ENCODE peak calls at places on chromosomes 2 and 18, in nine cellular contexts. H is WERI-Rb-1; S is fibroblast of mammary gland; Q is mesendoderm; W is CD8-positive, alpha-beta memory T cell; I is left ventricle myocardium inferior; C is dorsolateral prefrontal cortex; K is CD8-positive, alpha-beta T cell; L is thoracic aorta. R is an unnamed sample.

GRCh38 chr2:31235504-31235902 is 1.6 kb downstream of the EHD3 start:
- DNase-seq in H (no peak), S (peak), Q (peak), W (no peak), I (no peak), C (no peak), K (peak), L (no peak), R (no peak)

GRCh38 chr2:62452701-62453449 is 53.1 kb downstream of the TMEM17 start:
- DNase-seq in H (no peak), S (no peak), Q (no peak), W (no peak), I (no peak), C (no peak), K (no peak), L (no peak), R (no peak)

GRCh38 chr2:173076557-173077345 is 1.1 kb downstream of the MAP3K20 start:
- DNase-seq in H (peak), S (peak), Q (peak), W (no peak), I (peak), C (no peak), K (no peak), L (no peak), R (no peak)

GRCh38 chr2:188610827-188611226 is 319.2 kb downstream of the GULP1 start:
- DNase-seq in H (no peak), S (peak), Q (peak), W (no peak), I (no peak), C (no peak), K (no peak), L (no peak), R (no peak)

GRCh38 chr2:220502539-220502938 is 875.1 kb downstream of the SLC4A3 start:
- DNase-seq in H (no peak), S (no peak), Q (no peak), W (no peak), I (no peak), C (no peak), K (no peak), L (no peak), R (no peak)

GRCh38 chr2:172408143-172408766 is 19.1 kb upstream of the ITGA6 start:
- DNase-seq in H (peak), S (no peak), Q (no peak), W (no peak), I (no peak), C (no peak), K (no peak), L (no peak), R (no peak)

GRCh38 chr18:48290162-48290926 is 118.8 kb downstream of the ZBTB7C start:
- DNase-seq in H (no peak), S (no peak), Q (no peak), W (no peak), I (no peak), C (no peak), K (no peak), L (no peak), R (no peak)

GRCh38 chr2:48912110-48912509 is 156.6 kb upstream of the LHCGR start:
- DNase-seq in H (peak), S (no peak), Q (peak), W (no peak), I (no peak), C (peak), K (no peak), L (no peak), R (no peak)

GRCh38 chr2:162929571-162929970 is 91.0 kb upstream of the KCNH7 start:
- DNase-seq in H (peak), S (peak), Q (no peak), W (no peak), I (no peak), C (no peak), K (no peak), L (no peak), R (no peak)

GRCh38 chr2:105868060-105868459 is 123.3 kb downstream of the NCK2 start:
- DNase-seq in H (no peak), S (peak), Q (no peak), W (no peak), I (no peak), C (no peak), K (no peak), L (no peak), R (no peak)

GRCh38 chr2:105394951-105395611 is 3.8 kb downstream of the FHL2 start:
- DNase-seq in H (no peak), S (no peak), Q (no peak), W (no peak), I (no peak), C (no peak), K (no peak), L (no peak), R (no peak)

GRCh38 chr2:128439231-128440086 is 120.8 kb upstream of the HS6ST1 start:
- DNase-seq in H (no peak), S (no peak), Q (no peak), W (no peak), I (peak), C (no peak), K (peak), L (no peak), R (no peak)

GRCh38 chr2:177983183-177983788 is 89.3 kb downstream of the PDE11A start:
- DNase-seq in H (peak), S (peak), Q (peak), W (no peak), I (no peak), C (no peak), K (no peak), L (no peak), R (no peak)

GRCh38 chr2:137380610-137381009 is 583.7 kb upstream of the HNMT start:
- DNase-seq in H (no peak), S (no peak), Q (no peak), W (no peak), I (no peak), C (no peak), K (no peak), L (no peak), R (no peak)

GRCh38 chr2:236562434-236562833 is 7.2 kb upstream of the ACKR3 start:
- DNase-seq in H (no peak), S (peak), Q (peak), W (no peak), I (no peak), C (no peak), K (no peak), L (no peak), R (no peak)

GRCh38 chr2:134181219-134181618 is 72.7 kb upstream of the MGAT5 start:
- DNase-seq in H (no peak), S (no peak), Q (no peak), W (peak), I (no peak), C (no peak), K (peak), L (no peak), R (no peak)

GRCh38 chr2:235636471-235637005 is 142.7 kb downstream of the AGAP1 start:
- DNase-seq in H (no peak), S (peak), Q (no peak), W (no peak), I (no peak), C (no peak), K (no peak), L (no peak), R (no peak)

GRCh38 chr2:71782323-71782722 is 329.0 kb downstream of the DYSF start:
- DNase-seq in H (no peak), S (no peak), Q (no peak), W (no peak), I (no peak), C (no peak), K (no peak), L (no peak), R (no peak)

GRCh38 chr18:78133729-78134128 is 845.9 kb upstream of the SALL3 start:
- DNase-seq in H (no peak), S (no peak), Q (no peak), W (no peak), I (no peak), C (no peak), K (no peak), L (no peak), R (no peak)

GRCh38 chr2:24201496-24201895 is 26.6 kb downstream of the FAM228A start:
- DNase-seq in H (no peak), S (peak), Q (no peak), W (no peak), I (no peak), C (peak), K (no peak), L (no peak), R (no peak)

GRCh38 chr18:78875268-78875997 is 104.2 kb upstream of the SALL3 start:
- DNase-seq in H (peak), S (peak), Q (peak), W (no peak), I (no peak), C (no peak), K (no peak), L (no peak), R (no peak)

GRCh38 chr2:71950256-71951066 is 197.2 kb downstream of the CYP26B1 start:
- DNase-seq in H (no peak), S (peak), Q (peak), W (no peak), I (peak), C (no peak), K (peak), L (no peak), R (no peak)

GRCh38 chr18:49018961-49019445 is 68.2 kb upstream of the SMAD7 start:
- DNase-seq in H (no peak), S (no peak), Q (no peak), W (no peak), I (no peak), C (peak), K (peak), L (no peak), R (no peak)

GRCh38 chr2:72994282-72994990 is 77.1 kb downstream of the SFXN5 start:
- DNase-seq in H (peak), S (no peak), Q (no peak), W (no peak), I (no peak), C (no peak), K (peak), L (no peak), R (no peak)

GRCh38 chr2:128448331-128449225 is 129.9 kb upstream of the HS6ST1 start:
- DNase-seq in H (no peak), S (no peak), Q (no peak), W (no peak), I (no peak), C (no peak), K (peak), L (no peak), R (no peak)

GRCh38 chr2:159797468-159798375 is at the start of gene CD302:
- DNase-seq in H (peak), S (peak), Q (peak), W (peak), I (peak), C (no peak), K (peak), L (peak), R (peak)

DNA sequence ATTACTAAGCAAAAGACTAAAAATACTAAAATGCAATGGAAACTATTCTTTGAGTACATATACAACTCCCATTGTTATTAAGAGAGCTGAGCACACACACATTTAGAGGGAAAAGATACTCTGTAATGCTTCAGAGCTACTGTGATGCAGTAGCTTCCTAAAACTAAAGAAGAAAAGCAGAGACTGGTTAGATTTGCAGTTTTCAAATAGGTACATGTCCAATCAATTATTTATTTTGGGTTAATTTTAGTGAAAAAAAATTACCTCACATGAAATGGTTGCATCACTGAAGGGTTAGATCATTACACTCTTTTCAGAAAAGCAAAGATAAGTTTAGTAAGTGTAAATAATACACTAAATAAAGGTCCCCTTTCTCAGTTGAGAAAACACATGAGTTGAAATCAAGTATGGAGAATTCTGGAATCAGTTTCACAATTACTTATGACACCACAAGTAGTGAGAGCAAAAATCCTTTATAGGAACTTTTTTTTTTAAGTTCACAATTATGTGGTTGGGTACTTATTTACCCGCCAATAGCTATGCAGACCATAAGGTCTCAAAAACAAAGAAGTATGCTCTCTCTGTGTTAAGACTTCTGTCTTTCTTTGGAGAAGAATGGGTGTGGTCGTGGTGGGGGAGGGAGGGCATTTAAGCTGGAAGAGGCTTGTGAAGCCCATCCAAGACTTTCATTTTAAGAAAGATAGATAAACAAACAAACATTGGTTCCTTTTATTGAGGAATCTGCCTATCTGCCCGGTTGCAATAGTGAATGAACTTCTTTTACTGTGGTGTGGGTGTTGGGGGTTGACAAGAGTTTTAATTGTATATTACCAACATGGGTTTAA is 25.3 kb upstream of the SERTAD2 start:
- DNase-seq in H (no peak), S (no peak), Q (no peak), W (no peak), I (no peak), C (no peak), K (no peak), L (no peak), R (no peak)
- H3K4me3 ChIP-seq in H (no peak), S (no peak), Q (no peak), W (no peak), I (no peak), C (no peak), K (no peak), L (no peak), R (no peak)

GRCh38 chr2:240983361-240983995 is 14.9 kb upstream of the SNED1 start:
- DNase-seq in H (peak), S (no peak), Q (peak), W (no peak), I (peak), C (peak), K (peak), L (no peak), R (peak)
- H3K4me3 ChIP-seq in H (peak), S (no peak), Q (no peak), W (no peak), I (no peak), C (no peak), K (no peak), L (peak), R (no peak)

GRCh38 chr18:24659837-24660720 is 199.6 kb downstream of the HRH4 start:
- DNase-seq in H (no peak), S (peak), Q (no peak), W (peak), I (peak), C (no peak), K (peak), L (no peak), R (peak)
- H3K4me3 ChIP-seq in H (no peak), S (peak), Q (no peak), W (peak), I (peak), C (no peak), K (peak), L (peak), R (no peak)

GRCh38 chr18:59885579-59886163 is 14.1 kb upstream of the PMAIP1 start:
- DNase-seq in H (no peak), S (peak), Q (no peak), W (peak), I (no peak), C (no peak), K (no peak), L (no peak), R (peak)
- H3K4me3 ChIP-seq in H (no peak), S (peak), Q (no peak), W (no peak), I (no peak), C (no peak), K (no peak), L (no peak), R (peak)